ENCODE peak calls at places on chromosomes 7 and 10, in six cellular contexts. One of them, this sample, is unnamed.

GRCh38 chr10:97089209-97089865 is 96.4 kb downstream of the SLIT1 start:
- DNase-seq in OCI-LY7: no peak
- DNase-seq in PC-3: peak; percentile 37
- DNase-seq in PC-9: no peak
- DNase-seq in DND-41: no peak
- DNase-seq in GM23248: peak; percentile 51
- DNase-seq in this sample: peak; percentile 71

GRCh38 chr7:114916261-114916892 is 5.5 kb upstream of the MDFIC start:
- DNase-seq in OCI-LY7: no peak
- DNase-seq in PC-3: no peak
- DNase-seq in PC-9: no peak
- DNase-seq in DND-41: no peak
- DNase-seq in GM23248: no peak
- DNase-seq in this sample: no peak

GRCh38 chr10:6877351-6878066 is 297.4 kb upstream of the PRKCQ start:
- DNase-seq in OCI-LY7: no peak
- DNase-seq in PC-3: no peak
- DNase-seq in PC-9: no peak
- DNase-seq in DND-41: no peak
- DNase-seq in GM23248: no peak
- DNase-seq in this sample: no peak

GRCh38 chr10:50421026-50421719 is 169.9 kb upstream of the ASAH2 start:
- DNase-seq in OCI-LY7: peak; percentile 64
- DNase-seq in PC-3: peak; percentile 91
- DNase-seq in PC-9: peak; percentile 51
- DNase-seq in DND-41: peak; percentile 9
- DNase-seq in GM23248: peak; percentile 55
- DNase-seq in this sample: peak; percentile 29

GRCh38 chr10:78413294-78414055 is 379.8 kb downstream of the RPS24 start:
- DNase-seq in OCI-LY7: no peak
- DNase-seq in PC-3: no peak
- DNase-seq in PC-9: no peak
- DNase-seq in DND-41: no peak
- DNase-seq in GM23248: no peak
- DNase-seq in this sample: no peak

GRCh38 chr10:28678687-28679457 is 1.6 kb downstream of the BAMBI start:
- DNase-seq in OCI-LY7: peak; percentile 47
- DNase-seq in PC-3: peak; percentile 25
- DNase-seq in PC-9: no peak
- DNase-seq in DND-41: no peak
- DNase-seq in GM23248: no peak
- DNase-seq in this sample: peak; percentile 36

GRCh38 chr7:89773594-89773993 is 380.7 kb upstream of the STEAP1 start:
- DNase-seq in OCI-LY7: no peak
- DNase-seq in PC-3: no peak
- DNase-seq in PC-9: no peak
- DNase-seq in DND-41: no peak
- DNase-seq in GM23248: no peak
- DNase-seq in this sample: no peak

GRCh38 chr7:7653568-7654187 is 13.1 kb downstream of the UMAD1 start:
- DNase-seq in OCI-LY7: peak; percentile 57
- DNase-seq in PC-3: peak; percentile 38
- DNase-seq in PC-9: no peak
- DNase-seq in DND-41: peak; percentile 46
- DNase-seq in GM23248: peak; percentile 23
- DNase-seq in this sample: no peak

GRCh38 chr10:59493017-59493416 is 130.7 kb upstream of the FAM13C start:
- DNase-seq in OCI-LY7: no peak
- DNase-seq in PC-3: no peak
- DNase-seq in PC-9: no peak
- DNase-seq in DND-41: no peak
- DNase-seq in GM23248: no peak
- DNase-seq in this sample: no peak

GRCh38 chr7:50531928-50532327 is 33.3 kb downstream of the DDC start:
- DNase-seq in OCI-LY7: no peak
- DNase-seq in PC-3: peak; percentile 60
- DNase-seq in PC-9: no peak
- DNase-seq in DND-41: no peak
- DNase-seq in GM23248: peak; percentile 70
- DNase-seq in this sample: no peak

DNA sequence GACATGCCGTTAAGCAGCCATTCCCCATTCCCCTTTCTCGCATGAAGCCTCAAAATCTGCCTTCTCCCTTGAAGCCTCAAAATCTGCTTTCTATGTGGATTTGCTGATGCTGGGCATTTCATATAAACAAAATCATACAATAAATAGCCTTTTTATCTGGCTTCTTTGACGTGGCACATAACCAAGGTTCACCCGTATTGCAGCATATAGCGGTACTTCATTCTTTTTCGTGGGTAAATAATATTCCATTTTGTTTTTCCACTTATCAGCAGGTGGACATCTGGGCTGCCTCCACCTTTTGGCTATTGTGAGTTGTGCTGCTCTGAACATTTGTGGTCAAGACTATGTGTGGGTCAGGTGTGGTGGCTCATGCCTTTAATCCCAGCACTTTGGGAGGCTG is 57.0 kb downstream of the BRI3 start:
- DNase-seq in OCI-LY7: no peak
- DNase-seq in PC-3: no peak
- DNase-seq in PC-9: no peak
- DNase-seq in DND-41: no peak
- DNase-seq in GM23248: no peak
- DNase-seq in this sample: no peak
- H3K4me3 ChIP-seq in OCI-LY7: no peak overlapping the region
- H3K4me3 ChIP-seq in PC-3: no peak overlapping the region
- H3K4me3 ChIP-seq in PC-9: no peak overlapping the region
- H3K4me3 ChIP-seq in DND-41: no peak overlapping the region
- H3K4me3 ChIP-seq in GM23248: no peak overlapping the region
- H3K4me3 ChIP-seq in this sample: no peak overlapping the region

GRCh38 chr7:148543-148931 is 43.8 kb upstream of the FAM20C start:
- DNase-seq in OCI-LY7: peak; percentile 4
- DNase-seq in PC-3: no peak
- DNase-seq in PC-9: no peak
- DNase-seq in DND-41: no peak
- DNase-seq in GM23248: no peak
- DNase-seq in this sample: no peak
- H2AFZ ChIP-seq in OCI-LY7: peak overlapping the region; percentile 89
- H2AFZ ChIP-seq in PC-3: peak overlapping the region; percentile 93
- H2AFZ ChIP-seq in PC-9: peak overlapping the region; percentile 81
- H2AFZ ChIP-seq in DND-41: no peak overlapping the region
- H2AFZ ChIP-seq in GM23248: peak overlapping the region; percentile 94
- H2AFZ ChIP-seq in this sample: peak overlapping the region; percentile 97

GRCh38 chr7:157348548-157348947 is 11.7 kb downstream of the DNAJB6 start:
- DNase-seq in OCI-LY7: no peak
- DNase-seq in PC-3: no peak
- DNase-seq in PC-9: no peak
- DNase-seq in DND-41: no peak
- DNase-seq in GM23248: no peak
- DNase-seq in this sample: no peak

GRCh38 chr7:157352506-157352905 is 15.7 kb downstream of the DNAJB6 start:
- DNase-seq in OCI-LY7: no peak
- DNase-seq in PC-3: no peak
- DNase-seq in PC-9: no peak
- DNase-seq in DND-41: no peak
- DNase-seq in GM23248: no peak
- DNase-seq in this sample: no peak

GRCh38 chr7:157347217-157347904 is 10.6 kb downstream of the DNAJB6 start:
- DNase-seq in OCI-LY7: no peak
- DNase-seq in PC-3: peak; percentile 74
- DNase-seq in PC-9: no peak
- DNase-seq in DND-41: no peak
- DNase-seq in GM23248: peak; percentile 98
- DNase-seq in this sample: peak; percentile 83
- H3K4me3 ChIP-seq in OCI-LY7: no peak overlapping the region
- H3K4me3 ChIP-seq in PC-3: no peak overlapping the region
- H3K4me3 ChIP-seq in PC-9: no peak overlapping the region
- H3K4me3 ChIP-seq in DND-41: no peak overlapping the region
- H3K4me3 ChIP-seq in GM23248: peak overlapping the region; percentile 62
- H3K4me3 ChIP-seq in this sample: no peak overlapping the region

DNA sequence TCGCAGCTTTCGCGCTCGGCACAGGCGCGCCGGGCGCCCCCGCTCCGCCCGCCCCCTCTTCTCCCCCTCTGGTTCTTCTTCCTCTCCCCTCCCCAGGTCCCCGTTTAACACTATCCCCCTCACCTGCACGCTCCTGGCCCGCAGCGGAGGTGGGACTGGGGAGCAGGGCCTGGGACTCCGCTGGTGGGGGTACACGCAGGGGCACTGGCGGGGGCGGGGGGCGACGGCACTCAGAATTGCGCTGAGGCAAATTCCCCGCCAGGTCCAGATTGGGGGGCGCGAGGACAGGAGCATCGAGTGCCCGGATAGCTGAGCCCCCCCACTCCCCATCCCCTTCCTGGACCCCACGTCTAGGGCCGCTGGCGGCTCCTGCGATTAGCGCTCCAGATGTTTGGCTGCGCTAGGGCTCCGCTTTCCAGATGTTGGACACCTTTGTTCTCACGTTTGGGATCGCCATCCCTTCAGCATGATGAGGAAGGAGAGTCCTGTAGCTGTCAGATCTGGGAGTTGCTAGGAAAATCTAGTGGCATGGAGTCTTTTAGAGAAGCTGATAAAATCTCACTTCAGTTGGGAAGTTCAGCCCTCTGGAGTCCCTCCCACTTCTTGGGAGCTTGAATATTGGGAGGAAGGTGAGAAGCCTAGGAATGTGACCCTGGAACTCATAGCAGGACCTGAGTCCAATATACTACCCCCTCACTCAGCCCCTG is 31.4 kb upstream of the PAX2 start:
- DNase-seq in OCI-LY7: no peak
- DNase-seq in PC-3: no peak
- DNase-seq in PC-9: no peak
- DNase-seq in DND-41: no peak
- DNase-seq in GM23248: no peak
- DNase-seq in this sample: no peak
- H2AFZ ChIP-seq in OCI-LY7: no peak overlapping the region
- H2AFZ ChIP-seq in PC-3: no peak overlapping the region
- H2AFZ ChIP-seq in PC-9: no peak overlapping the region
- H2AFZ ChIP-seq in DND-41: no peak overlapping the region
- H2AFZ ChIP-seq in GM23248: no peak overlapping the region
- H2AFZ ChIP-seq in this sample: no peak overlapping the region

DNA sequence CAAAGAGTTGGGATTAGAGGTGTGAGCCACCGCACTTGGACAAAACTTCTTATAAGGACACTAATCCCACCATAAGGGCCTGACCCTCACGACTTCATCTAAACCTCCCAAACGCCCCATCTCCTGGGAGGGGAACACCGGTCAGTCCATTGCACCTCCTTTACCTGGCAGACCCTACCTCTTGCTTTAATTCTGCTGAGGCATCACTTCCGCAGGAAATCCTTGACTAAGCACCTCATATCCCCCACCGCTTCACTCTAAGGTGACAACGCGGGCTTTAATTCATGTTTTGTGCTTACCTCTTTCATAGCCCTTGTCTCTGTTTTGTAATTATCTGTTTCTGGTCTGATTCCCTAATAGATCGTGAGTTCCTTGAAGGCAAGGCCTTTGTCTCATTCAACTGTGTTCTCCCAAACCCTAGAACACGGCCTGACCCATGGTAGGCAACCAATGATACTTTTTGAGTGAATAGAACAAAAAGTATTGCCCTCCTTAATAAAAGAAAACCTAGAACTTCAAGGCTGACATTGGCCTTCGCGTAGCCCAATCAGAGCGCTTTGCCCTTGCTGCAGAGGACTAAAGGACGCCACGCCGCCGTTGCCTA is 453 bp upstream of the ZNF862 start:
- DNase-seq in OCI-LY7: no peak
- DNase-seq in PC-3: no peak
- DNase-seq in PC-9: no peak
- DNase-seq in DND-41: no peak
- DNase-seq in GM23248: no peak
- DNase-seq in this sample: no peak
- H3K4me3 ChIP-seq in OCI-LY7: no peak overlapping the region
- H3K4me3 ChIP-seq in PC-3: peak overlapping the region; percentile 84
- H3K4me3 ChIP-seq in PC-9: no peak overlapping the region
- H3K4me3 ChIP-seq in DND-41: no peak overlapping the region
- H3K4me3 ChIP-seq in GM23248: peak overlapping the region; percentile 95
- H3K4me3 ChIP-seq in this sample: no peak overlapping the region

GRCh38 chr10:61016007-61016406 is 72.0 kb upstream of the RHOBTB1 start:
- DNase-seq in OCI-LY7: no peak
- DNase-seq in PC-3: no peak
- DNase-seq in PC-9: no peak
- DNase-seq in DND-41: no peak
- DNase-seq in GM23248: no peak
- DNase-seq in this sample: no peak
- H2AFZ ChIP-seq in OCI-LY7: no peak overlapping the region
- H2AFZ ChIP-seq in PC-3: no peak overlapping the region
- H2AFZ ChIP-seq in PC-9: no peak overlapping the region
- H2AFZ ChIP-seq in DND-41: no peak overlapping the region
- H2AFZ ChIP-seq in GM23248: no peak overlapping the region
- H2AFZ ChIP-seq in this sample: no peak overlapping the region

GRCh38 chr10:132632851-132633684 is 95.5 kb downstream of the INPP5A start:
- DNase-seq in OCI-LY7: no peak
- DNase-seq in PC-3: peak; percentile 11
- DNase-seq in PC-9: no peak
- DNase-seq in DND-41: no peak
- DNase-seq in GM23248: peak; percentile 72
- DNase-seq in this sample: no peak
- H3K4me3 ChIP-seq in OCI-LY7: no peak overlapping the region
- H3K4me3 ChIP-seq in PC-3: no peak overlapping the region
- H3K4me3 ChIP-seq in PC-9: no peak overlapping the region
- H3K4me3 ChIP-seq in DND-41: no peak overlapping the region
- H3K4me3 ChIP-seq in GM23248: no peak overlapping the region
- H3K4me3 ChIP-seq in this sample: no peak overlapping the region

GRCh38 chr7:27116962-27117686 is 13.4 kb downstream of the HOXA4 start:
- DNase-seq in OCI-LY7: no peak
- DNase-seq in PC-3: no peak
- DNase-seq in PC-9: no peak
- DNase-seq in DND-41: no peak
- DNase-seq in GM23248: no peak
- DNase-seq in this sample: peak; percentile 34
- H2AFZ ChIP-seq in OCI-LY7: no peak overlapping the region
- H2AFZ ChIP-seq in PC-3: no peak overlapping the region
- H2AFZ ChIP-seq in PC-9: no peak overlapping the region
- H2AFZ ChIP-seq in DND-41: no peak overlapping the region
- H2AFZ ChIP-seq in GM23248: no peak overlapping the region
- H2AFZ ChIP-seq in this sample: no peak overlapping the region

This sample was measured in mammary epithelial cell.